ENCODE peak calls at places on chromosomes 3 and 15, in nine cellular contexts. G is dorsolateral prefrontal cortex; I is upper lobe of left lung; C is hypothalamus; V is M059J; B is psoas muscle; S is activated CD4-positive, CD25-positive, alpha-beta regulatory T cell; R is SK-N-DZ; U is CD4-positive, alpha-beta T cell. Q is an unnamed sample.

GRCh38 chr3:62065985-62066693 is 307.2 kb downstream of the FEZF2 start:
- DNase-seq in I (no peak), U (no peak), C (no peak), V (peak), R (no peak), G (no peak), B (no peak), S (no peak), Q (no peak)

GRCh38 chr15:92909131-92909781 is 9.1 kb downstream of the CHD2 start:
- DNase-seq in S (no peak), G (no peak), C (no peak), B (no peak), U (no peak), I (no peak), R (no peak), V (peak), Q (no peak)

GRCh38 chr15:82936966-82937647 is 15.4 kb downstream of the HOMER2 start:
- DNase-seq in B (peak), I (no peak), C (no peak), V (peak), G (no peak), R (no peak), S (no peak), U (no peak), Q (no peak)

GRCh38 chr3:194032828-194033435 is 103.0 kb upstream of the HES1 start:
- DNase-seq in B (no peak), S (no peak), I (no peak), C (no peak), G (no peak), R (no peak), V (no peak), U (no peak), Q (no peak)

GRCh38 chr3:58336135-58336882 is 3.6 kb downstream of the PXK start:
- DNase-seq in G (no peak), C (no peak), R (no peak), S (no peak), U (no peak), I (no peak), V (peak), B (no peak), Q (no peak)

GRCh38 chr15:32683906-32684584 is 33.8 kb upstream of the GREM1 start:
- DNase-seq in G (peak), R (no peak), B (no peak), I (no peak), C (no peak), U (no peak), S (no peak), V (peak), Q (no peak)

GRCh38 chr3:197309528-197310361 is 11.3 kb upstream of the DLG1 start:
- DNase-seq in U (no peak), I (no peak), B (no peak), G (no peak), C (no peak), V (peak), S (no peak), R (no peak), Q (no peak)

GRCh38 chr3:80543154-80543553 is 775.4 kb upstream of the ROBO1 start:
- DNase-seq in C (no peak), S (no peak), G (no peak), V (no peak), B (no peak), R (peak), I (no peak), U (no peak), Q (no peak)

GRCh38 chr3:140711719-140712086 is 33.8 kb downstream of the TRIM42 start:
- DNase-seq in C (no peak), R (no peak), U (no peak), G (no peak), I (no peak), V (no peak), B (no peak), S (no peak), Q (no peak)

GRCh38 chr15:39363761-39364586 is 216.9 kb upstream of the THBS1 start:
- DNase-seq in V (peak), U (no peak), C (no peak), G (no peak), R (no peak), I (no peak), B (no peak), S (no peak), Q (no peak)

GRCh38 chr15:40498418-40498817 is 27.6 kb downstream of the CHST14 start:
- DNase-seq in V (peak), R (no peak), B (no peak), G (no peak), S (no peak), U (no peak), C (no peak), I (no peak), Q (no peak)

GRCh38 chr3:169894110-169894509 is 17.3 kb upstream of the SAMD7 start:
- DNase-seq in U (no peak), G (no peak), V (no peak), R (no peak), S (no peak), B (no peak), C (no peak), I (no peak), Q (no peak)

GRCh38 chr3:159159546-159159945 is 357.7 kb downstream of the MFSD1 start:
- DNase-seq in B (no peak), R (no peak), G (no peak), C (no peak), U (no peak), V (peak), S (no peak), I (no peak), Q (no peak)

GRCh38 chr3:187293514-187293870 is 2.0 kb upstream of the MASP1 start:
- DNase-seq in C (no peak), U (no peak), G (no peak), V (no peak), I (no peak), S (no peak), R (no peak), B (no peak), Q (no peak)

GRCh38 chr15:28915935-28916334 is 30.2 kb downstream of the APBA2 start:
- DNase-seq in U (no peak), R (no peak), C (no peak), B (no peak), G (no peak), S (no peak), I (no peak), V (no peak), Q (no peak)

GRCh38 chr3:63135362-63135761 is 142.7 kb upstream of the SYNPR start:
- DNase-seq in U (no peak), C (no peak), V (peak), S (no peak), B (no peak), R (no peak), G (no peak), I (no peak), Q (no peak)

GRCh38 chr3:178646205-178646604 is 110.0 kb downstream of the KCNMB2 start:
- DNase-seq in C (no peak), R (no peak), S (no peak), U (no peak), B (no peak), V (peak), G (no peak), I (no peak), Q (no peak)

GRCh38 chr3:120429921-120430361 is 20.9 kb downstream of the FSTL1 start:
- DNase-seq in S (no peak), B (no peak), V (peak), C (no peak), R (no peak), U (no peak), G (no peak), I (no peak), Q (no peak)

GRCh38 chr15:38509152-38509551 is 55.2 kb downstream of the FAM98B start:
- DNase-seq in S (no peak), G (no peak), R (no peak), U (no peak), B (no peak), C (no peak), I (no peak), V (no peak), Q (no peak)

GRCh38 chr15:53910852-53911251 is 67.4 kb upstream of the UNC13C start:
- DNase-seq in C (no peak), G (no peak), V (no peak), U (no peak), S (no peak), R (no peak), I (peak), B (no peak), Q (no peak)

GRCh38 chr15:32819406-32819930 is 101.7 kb downstream of the GREM1 start:
- DNase-seq in S (no peak), I (no peak), C (no peak), V (no peak), G (no peak), R (no peak), U (no peak), B (no peak), Q (no peak)

GRCh38 chr3:31522152-31522551 is 10.6 kb upstream of the STT3B start:
- DNase-seq in S (no peak), V (no peak), G (no peak), U (no peak), I (peak), C (no peak), B (no peak), R (no peak), Q (no peak)

GRCh38 chr3:46662771-46663551 is 30.5 kb downstream of the ALS2CL start:
- DNase-seq in C (no peak), S (no peak), B (peak), V (peak), R (no peak), I (no peak), G (peak), U (no peak), Q (no peak)

GRCh38 chr3:152253514-152253913 is 15.2 kb upstream of the MBNL1 start:
- DNase-seq in U (no peak), S (no peak), I (no peak), V (no peak), R (no peak), B (no peak), G (no peak), C (no peak), Q (no peak)

GRCh38 chr3:105606052-105606451 is 239.3 kb downstream of the ALCAM start:
- DNase-seq in G (no peak), U (no peak), S (no peak), R (no peak), C (no peak), B (no peak), V (peak), I (no peak), Q (no peak)

GRCh38 chr3:138042043-138042442 is 32.1 kb downstream of the CLDN18 start:
- DNase-seq in G (no peak), I (no peak), B (no peak), V (peak), U (no peak), R (no peak), C (no peak), S (no peak), Q (no peak)

GRCh38 chr15:100759698-100760356 is 119.8 kb upstream of the ALDH1A3 start:
- DNase-seq in S (no peak), I (no peak), V (peak), B (peak), G (no peak), C (no peak), U (no peak), R (no peak), Q (no peak)

GRCh38 chr3:38229036-38229435 is 36.6 kb upstream of the SLC22A13 start:
- DNase-seq in U (no peak), G (no peak), I (no peak), B (no peak), S (no peak), C (no peak), R (no peak), V (no peak), Q (no peak)

GRCh38 chr15:68025860-68026424 is 28.2 kb upstream of the PIAS1 start:
- DNase-seq in G (no peak), S (no peak), B (no peak), I (peak), V (peak), C (no peak), R (no peak), U (no peak), Q (no peak)

GRCh38 chr3:20147374-20147773 is 38.6 kb downstream of the SGO1 start:
- DNase-seq in I (no peak), V (no peak), G (no peak), S (no peak), U (no peak), B (no peak), C (no peak), R (no peak), Q (no peak)

GRCh38 chr3:51568978-51569377 is 30.5 kb downstream of the RAD54L2 start:
- DNase-seq in I (no peak), U (no peak), V (no peak), S (no peak), B (no peak), C (no peak), R (no peak), G (no peak), Q (no peak)

GRCh38 chr3:150384517-150385212 is 23.4 kb upstream of the TSC22D2 start:
- DNase-seq in V (no peak), G (no peak), S (peak), I (peak), R (peak), C (peak), U (peak), B (no peak), Q (no peak)

GRCh38 chr15:99253381-99254090 is 2.3 kb downstream of the LRRC28 start:
- DNase-seq in C (no peak), B (no peak), G (no peak), R (no peak), U (no peak), I (no peak), S (no peak), V (peak), Q (no peak)

GRCh38 chr3:15768421-15769255 is 29.1 kb downstream of the ANKRD28 start:
- DNase-seq in G (no peak), S (no peak), B (peak), V (peak), R (no peak), I (peak), C (no peak), U (no peak), Q (no peak)

GRCh38 chr3:9787714-9788113 is 4.6 kb downstream of the TADA3 start:
- DNase-seq in C (no peak), B (no peak), I (no peak), S (no peak), U (no peak), G (no peak), V (no peak), R (no peak), Q (no peak)

GRCh38 chr3:142987080-142987700 is 14.2 kb upstream of the U2SURP start:
- DNase-seq in R (peak), C (no peak), U (no peak), G (no peak), B (no peak), S (no peak), V (peak), I (no peak), Q (no peak)

GRCh38 chr15:94234300-94234699 is 2.9 kb downstream of the MCTP2 start:
- DNase-seq in V (peak), R (no peak), S (no peak), C (no peak), G (no peak), I (peak), B (no peak), U (no peak), Q (no peak)

GRCh38 chr3:115321396-115321795 is 174.3 kb upstream of the ZBTB20 start:
- DNase-seq in I (no peak), S (no peak), R (no peak), C (no peak), B (no peak), U (no peak), G (no peak), V (peak), Q (no peak)

GRCh38 chr3:55332191-55332590 is 154.9 kb downstream of the WNT5A start:
- DNase-seq in V (no peak), R (no peak), G (no peak), C (no peak), I (no peak), S (no peak), U (no peak), B (no peak), Q (no peak)

Q was measured in heart left ventricle.